ENCODE peak calls at places on chromosome 11, in six cellular contexts. H is GM12892, R is Peyer's patch, V is K562, B is tibial nerve, M is HCT116. X is an unnamed sample.
A peak's percentile ranks its signal among the peaks of the same experiment; 100 is the strongest.

GRCh38 chr11:72354356-72355115 is 79.8 kb downstream of the CLPB start:
- DNase-seq in B (no peak), R (no peak), V (no peak), H (no peak), M (no peak), X (no peak)

GRCh38 chr11:13008625-13009475 is at the start of gene RASSF10:
- DNase-seq in R (peak; percentile 77), V (no peak), M (no peak), B (no peak), H (no peak), X (no peak)

GRCh38 chr11:47244664-47245350 is 3.8 kb downstream of the ACP2 start:
- DNase-seq in B (no peak), V (no peak), R (no peak), M (no peak), H (no peak), X (no peak)

GRCh38 chr11:4195909-4196308 is 101.3 kb downstream of the RRM1 start:
- DNase-seq in B (no peak), R (no peak), M (no peak), H (no peak), V (no peak), X (no peak)

GRCh38 chr11:23540101-23540561 is 679.9 kb upstream of the CCDC179 start:
- DNase-seq in R (peak; percentile 40), M (no peak), B (no peak), H (no peak), V (peak; percentile 13), X (no peak)

GRCh38 chr11:120115272-120116000 is 22.5 kb downstream of the TRIM29 start:
- DNase-seq in H (no peak), R (no peak), B (no peak), V (peak; percentile 37), M (no peak), X (no peak)

GRCh38 chr11:112881461-112881860 is 79.8 kb upstream of the NCAM1 start:
- DNase-seq in M (no peak), B (no peak), V (peak; percentile 20), R (no peak), H (no peak), X (no peak)

GRCh38 chr11:108235192-108235591 is 12.3 kb downstream of the ATM start:
- DNase-seq in H (no peak), R (no peak), V (no peak), B (no peak), M (no peak), X (no peak)

GRCh38 chr11:58330861-58331260 is 28.0 kb downstream of the OR5B17 start:
- DNase-seq in H (no peak), B (no peak), V (no peak), R (no peak), M (no peak), X (no peak)

GRCh38 chr11:68962527-68963250 is 18.1 kb downstream of the MRGPRD start:
- DNase-seq in H (no peak), V (no peak), R (peak; percentile 22), M (no peak), B (no peak), X (peak; percentile 46)

GRCh38 chr11:93541884-93542752 is 1.1 kb downstream of the SMCO4 start:
- DNase-seq in R (peak; percentile 71), H (peak; percentile 46), B (peak; percentile 18), V (peak; percentile 83), M (no peak), X (peak; percentile 89)

GRCh38 chr11:58286249-58286648 is 18.2 kb upstream of the OR10W1 start:
- DNase-seq in V (peak; percentile 16), R (no peak), M (peak; percentile 23), H (peak; percentile 3), B (no peak), X (no peak)

GRCh38 chr11:1825039-1825740 is 9.6 kb upstream of the SYT8 start:
- DNase-seq in B (no peak), H (peak; percentile 76), V (peak; percentile 84), R (peak; percentile 80), M (no peak), X (peak; percentile 87)

GRCh38 chr11:62124186-62125113 is 639 bp downstream of the INCENP start:
- DNase-seq in B (no peak), H (no peak), V (peak; percentile 71), M (no peak), R (no peak), X (no peak)
- TF ChIP-seq POLR2A in B (no peak), H (no peak), V (peak; percentile 56), M (no peak), R (no peak), X (no peak)

GRCh38 chr11:5690216-5690615 is 626 bp downstream of the TRIM22 start:
- DNase-seq in M (no peak), R (no peak), B (peak; percentile 17), H (no peak), V (no peak), X (no peak)
- TF ChIP-seq POLR2A in M (no peak), R (no peak), B (no peak), H (no peak), V (no peak), X (peak; percentile 37)

GRCh38 chr11:65112551-65113360 is 1.1 kb downstream of the TM7SF2 start:
- DNase-seq in R (peak; percentile 85), V (peak; percentile 79), H (peak; percentile 75), M (no peak), B (no peak), X (peak; percentile 95)
- TF ChIP-seq POLR2A in R (no peak), V (peak; percentile 58), H (no peak), M (no peak), B (no peak), X (no peak)

GRCh38 chr11:64060861-64061444 is 25.2 kb downstream of the FLRT1 start:
- DNase-seq in R (no peak), M (no peak), H (peak; percentile 90), B (no peak), V (peak; percentile 81), X (peak; percentile 83)
- TF ChIP-seq POLR2A in R (no peak), M (no peak), H (no peak), B (peak; percentile 15), V (no peak), X (no peak)

GRCh38 chr11:111269146-111269868 is 23.8 kb downstream of the POU2AF2 start:
- DNase-seq in H (no peak), R (no peak), M (no peak), B (peak; percentile 19), V (no peak), X (no peak)

GRCh38 chr11:111272420-111272819 is 25.9 kb upstream of the POU2AF3 start:
- DNase-seq in V (no peak), H (no peak), M (no peak), B (no peak), R (no peak), X (no peak)
- TF ChIP-seq POLR2A in V (no peak), H (no peak), M (no peak), B (no peak), R (no peak), X (no peak)

GRCh38 chr11:8766993-8767374 is 84.4 kb downstream of the RPL27A start:
- DNase-seq in R (no peak), V (no peak), M (no peak), H (no peak), B (no peak), X (no peak)

GRCh38 chr11:8767466-8768142 is 85.0 kb downstream of the RPL27A start:
- DNase-seq in B (no peak), V (no peak), M (no peak), R (no peak), H (no peak), X (no peak)

GRCh38 chr11:8766043-8766992 is 83.7 kb downstream of the RPL27A start:
- DNase-seq in H (no peak), M (no peak), B (no peak), R (no peak), V (no peak), X (no peak)

GRCh38 chr11:8765294-8765693 is 82.7 kb downstream of the RPL27A start:
- DNase-seq in B (no peak), R (no peak), V (no peak), M (no peak), H (no peak), X (no peak)

DNA sequence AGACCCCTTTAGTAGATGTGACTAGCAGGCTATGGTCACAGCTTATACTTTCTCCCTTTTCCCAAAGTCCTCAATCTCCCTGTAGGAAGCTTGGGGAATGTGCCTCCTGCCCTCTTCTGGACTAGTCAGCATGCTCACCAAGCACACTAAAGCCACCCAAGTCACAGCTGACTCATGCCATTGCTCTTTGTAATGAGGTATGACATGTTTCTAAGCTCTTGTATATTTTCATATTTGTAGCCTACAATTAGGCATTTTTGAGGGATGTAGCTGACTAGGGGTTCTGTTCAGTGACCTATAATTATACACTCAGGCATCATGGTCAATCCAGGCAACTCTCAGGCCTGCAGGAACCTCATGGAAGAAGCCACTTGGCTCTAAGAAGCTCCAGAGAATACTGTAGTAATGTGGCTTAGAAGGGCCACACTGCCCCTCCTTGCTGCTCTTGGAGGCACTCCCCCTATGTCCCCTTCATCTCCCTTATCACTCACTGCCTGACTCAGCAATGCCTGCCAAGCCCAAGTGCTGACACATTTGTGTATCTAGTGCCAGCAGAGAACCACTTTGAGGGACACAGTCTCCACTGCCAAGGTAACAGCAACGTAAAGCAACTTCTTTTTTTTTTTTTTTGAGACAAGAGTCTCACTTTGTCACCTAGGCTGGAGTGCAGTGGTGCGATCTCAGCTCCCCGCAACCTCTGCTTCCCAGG is 86.2 kb downstream of the RPL27A start:
- DNase-seq in M (peak; percentile 72), R (no peak), V (peak; percentile 61), B (no peak), H (no peak), X (no peak)
- TF ChIP-seq POLR2A in M (no peak), R (no peak), V (no peak), B (no peak), H (no peak), X (no peak)

GRCh38 chr11:64778223-64778472 is 194 bp downstream of the SF1 start:
- DNase-seq in R (no peak), H (no peak), V (no peak), B (no peak), M (no peak), X (no peak)
- TF ChIP-seq POLR2A in R (no peak), H (peak; percentile 79), V (no peak), B (no peak), M (no peak), X (peak; percentile 87)

X was measured in spleen.